ENCODE peak calls at places on chromosomes 13 and 19, in six cellular contexts. D, G, P, J, K and S are unnamed samples. For H3K4me1, the result is how much of the 10 kb centered on the place peaks cover.

GRCh38 chr19:5338661-5339469 is 1.7 kb downstream of the PTPRS start:
- DNase-seq in J (no peak), D (peak), K (no peak), G (no peak), P (peak), S (no peak)

GRCh38 chr19:32165176-32165575 is 180.2 kb upstream of the ZNF507 start:
- DNase-seq in P (no peak), D (no peak), J (no peak), G (no peak), K (no peak), S (no peak)

GRCh38 chr19:49064768-49065611 is at the start of gene NTF4:
- DNase-seq in K (no peak), J (no peak), G (peak), P (peak), D (peak), S (peak)

GRCh38 chr13:110714798-110715394 is 1.4 kb downstream of the ING1 start:
- DNase-seq in K (no peak), D (no peak), J (peak), P (peak), G (peak), S (peak)

GRCh38 chr19:11425719-11426457 is 6.8 kb upstream of the RGL3 start:
- DNase-seq in K (no peak), J (no peak), G (no peak), P (no peak), D (peak), S (no peak)

GRCh38 chr13:112066624-112067004 is 335 bp upstream of the SOX1 start:
- DNase-seq in K (no peak), J (no peak), G (no peak), D (peak), P (peak), S (peak)

GRCh38 chr13:40996433-40997095 is 22.6 kb downstream of the ELF1 start:
- DNase-seq in P (no peak), J (no peak), D (no peak), G (no peak), K (no peak), S (no peak)

GRCh38 chr19:13408889-13409518 is 97.3 kb downstream of the CACNA1A start:
- DNase-seq in K (no peak), G (no peak), P (peak), J (no peak), D (no peak), S (no peak)

GRCh38 chr13:21069561-21070004 is 8.2 kb upstream of the LATS2 start:
- DNase-seq in J (no peak), G (peak), D (no peak), K (no peak), P (no peak), S (peak)

GRCh38 chr19:49683814-49684250 is 5.6 kb upstream of the ADM5 start:
- DNase-seq in G (no peak), J (no peak), D (no peak), P (no peak), K (no peak), S (no peak)

DNA sequence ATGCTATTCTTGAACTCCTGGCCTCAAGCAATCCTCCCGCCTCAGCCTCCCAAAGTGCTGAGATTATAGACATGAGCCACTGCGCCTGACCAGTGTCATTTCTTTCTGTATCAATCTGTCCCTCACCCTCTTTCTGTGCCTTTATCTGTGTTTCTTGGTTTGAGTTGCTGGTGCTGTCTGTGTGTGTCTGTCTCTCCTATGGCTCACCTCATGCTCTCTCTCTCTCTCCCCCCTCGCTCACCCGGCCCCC is 9.9 kb downstream of the IRF2BP1 start:
- DNase-seq in J (no peak), K (no peak), D (no peak), P (no peak), G (no peak), S (peak)
- H3K4me1 ChIP-seq in J (under half), K (under half), D (under half), P (under half), G (under half), S (under half)

GRCh38 chr19:16383584-16384161 is 59.0 kb downstream of the KLF2 start:
- DNase-seq in P (no peak), J (no peak), D (no peak), K (no peak), G (no peak), S (no peak)

GRCh38 chr19:16380943-16381755 is 56.5 kb downstream of the KLF2 start:
- DNase-seq in J (no peak), G (no peak), P (no peak), D (no peak), K (no peak), S (no peak)

GRCh38 chr19:16381756-16382401 is 57.3 kb downstream of the KLF2 start:
- DNase-seq in D (no peak), K (no peak), J (no peak), G (no peak), P (no peak), S (peak)

GRCh38 chr19:16384688-16385087 is 60.1 kb downstream of the KLF2 start:
- DNase-seq in P (no peak), J (no peak), K (no peak), G (no peak), D (no peak), S (no peak)

DNA sequence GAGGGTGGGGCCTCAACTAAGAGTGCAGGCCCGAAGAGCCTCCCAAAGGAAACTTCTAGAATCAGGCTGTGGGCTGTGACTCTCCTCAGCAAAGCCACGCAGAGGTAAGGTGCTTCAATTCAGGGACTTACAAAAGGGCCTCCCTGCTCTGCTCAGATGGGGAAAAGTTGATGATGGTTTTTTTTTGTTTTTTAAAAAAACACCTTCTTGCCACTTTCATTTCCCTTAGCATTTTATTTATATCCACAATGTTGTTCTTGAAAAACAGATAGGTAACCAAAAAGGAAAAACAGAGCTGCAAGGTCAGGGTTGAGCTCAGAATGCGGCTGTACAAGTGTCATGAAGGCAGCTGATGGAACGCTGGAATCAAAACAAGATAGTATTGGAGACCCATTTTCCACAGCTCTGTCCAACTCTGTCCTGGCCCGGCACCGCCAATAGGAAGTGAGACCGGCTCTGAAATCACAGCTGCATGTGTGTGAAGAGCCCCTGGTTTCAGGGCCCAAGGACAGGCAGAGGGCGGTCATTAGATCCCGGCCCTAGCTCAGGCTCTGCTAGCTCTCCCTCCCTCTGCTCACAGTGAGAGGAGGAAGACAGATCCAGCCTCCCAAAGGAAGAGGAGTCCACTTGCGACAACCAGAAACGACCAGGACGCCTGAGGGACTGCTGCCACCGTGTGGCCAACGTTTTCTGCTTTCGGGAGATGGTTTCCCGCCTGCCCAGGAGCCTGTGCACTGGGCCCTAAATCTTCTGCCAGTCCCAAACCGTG is 58.3 kb downstream of the KLF2 start:
- DNase-seq in J (peak), K (peak), P (peak), D (peak), G (peak), S (peak)
- TF ChIP-seq EZH2phosphoT487 in J (no peak), K (no peak), P (no peak), D (no peak), G (no peak), S (no peak)

GRCh38 chr13:75850915-75851314 is 214.8 kb downstream of the LMO7 start:
- DNase-seq in K (no peak), G (no peak), J (no peak), D (no peak), P (no peak), S (peak)
- H3K9ac ChIP-seq in K (no peak), G (no peak), J (no peak), D (no peak), P (no peak), S (no peak)

GRCh38 chr13:48580886-48581285 is 48.0 kb upstream of the RCBTB2 start:
- DNase-seq in J (no peak), D (no peak), P (no peak), K (no peak), G (no peak), S (peak)
- H3K4me1 ChIP-seq in J (under half), D (under half), P (under half), K (under half), G (under half), S (under half)

GRCh38 chr13:77460195-77460594 is 75.3 kb upstream of the SCEL start:
- DNase-seq in J (no peak), K (no peak), D (no peak), G (peak), P (no peak), S (no peak)

GRCh38 chr13:77466757-77467156 is 68.7 kb upstream of the SCEL start:
- DNase-seq in D (no peak), J (no peak), K (no peak), G (no peak), P (no peak), S (no peak)

GRCh38 chr13:77470986-77471385 is 64.5 kb upstream of the SCEL start:
- DNase-seq in P (no peak), J (no peak), K (no peak), D (no peak), G (no peak), S (peak)

DNA sequence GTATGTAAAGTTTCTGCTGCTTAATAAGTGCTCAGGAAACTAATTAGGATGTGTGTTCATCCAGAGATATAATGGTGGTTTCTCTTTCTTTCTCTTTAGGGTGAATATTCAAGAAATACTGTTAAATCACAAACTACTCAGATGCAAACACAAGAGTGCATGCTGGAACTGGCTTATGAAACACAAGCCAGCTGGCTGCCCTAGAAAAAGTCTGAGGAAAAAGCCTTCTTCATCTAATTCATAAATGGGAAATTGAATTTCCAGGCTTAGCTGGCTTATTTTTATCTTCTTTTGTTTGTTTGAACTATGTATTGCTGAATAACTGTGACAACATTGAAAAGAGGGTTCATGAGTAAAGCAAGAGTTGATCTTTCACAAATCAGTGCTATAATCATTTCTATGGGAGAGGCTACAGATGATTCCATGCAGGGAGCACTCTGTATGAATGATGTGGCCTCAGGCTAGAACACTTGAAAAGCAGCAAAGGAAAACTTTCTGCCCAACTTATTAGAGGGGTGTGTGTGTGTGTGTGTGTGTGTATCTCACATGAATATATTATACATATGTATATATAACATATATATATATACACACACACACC is 69.8 kb upstream of the SCEL start:
- DNase-seq in J (no peak), K (no peak), G (no peak), P (no peak), D (no peak), S (no peak)
- TF ChIP-seq EZH2phosphoT487 in J (no peak), K (no peak), G (no peak), P (no peak), D (no peak), S (no peak)

GRCh38 chr19:9309974-9310446 is 372 bp upstream of the ZNF699 start:
- DNase-seq in G (peak), K (peak), D (peak), J (no peak), P (peak), S (peak)

GRCh38 chr19:9309139-9309973 is at the start of gene ZNF699:
- DNase-seq in P (peak), D (peak), J (peak), G (peak), K (peak), S (peak)

GRCh38 chr19:9308091-9308490 is 1.5 kb downstream of the ZNF699 start:
- DNase-seq in P (no peak), K (no peak), G (peak), J (no peak), D (no peak), S (peak)

GRCh38 chr19:9313756-9314155 is 4.1 kb upstream of the ZNF699 start:
- DNase-seq in J (no peak), D (no peak), G (no peak), K (no peak), P (no peak), S (no peak)
- H3K9ac ChIP-seq in J (no peak), D (no peak), G (no peak), K (no peak), P (no peak), S (no peak)

DNA sequence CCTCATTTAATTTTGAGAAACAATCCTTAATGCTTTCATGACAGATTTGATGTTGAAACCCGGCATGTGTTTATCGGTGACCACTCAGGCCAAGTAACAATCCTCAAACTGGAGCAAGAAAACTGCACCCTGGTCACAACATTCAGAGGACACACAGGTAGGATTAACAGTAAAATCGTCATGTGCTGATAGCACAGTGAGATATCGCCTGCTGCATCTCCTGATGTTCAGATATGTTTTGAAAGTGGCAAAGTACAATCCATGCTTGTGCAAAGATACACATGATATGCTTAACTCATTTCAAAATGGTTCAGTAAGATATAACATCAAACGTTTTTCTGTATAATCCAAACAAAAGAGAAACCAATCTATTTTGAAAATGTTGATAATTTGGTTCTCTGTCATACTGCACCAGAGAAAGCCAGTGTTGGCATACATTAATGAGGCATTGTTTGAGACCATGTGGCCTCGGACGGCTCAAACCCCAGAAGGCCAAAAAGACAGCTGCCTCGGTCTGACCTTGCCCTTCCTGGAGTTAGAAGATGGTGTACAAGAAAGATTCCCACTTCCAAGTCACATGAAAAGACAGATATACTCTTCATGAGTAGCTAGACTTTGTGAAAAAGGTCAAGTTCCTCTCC is 76.2 kb downstream of the DHRS12 start:
- DNase-seq in P (no peak), J (no peak), D (no peak), K (no peak), G (no peak), S (no peak)
- H3K4me1 ChIP-seq in P (under half), J (under half), D (under half), K (under half), G (under half), S (half or more)